ENCODE peak calls at places on chromosomes 16 and 17, in nine cellular contexts. I is neuronal stem cell; Y is fibroblast of lung; P is breast epithelium; A is keratinocyte; U is ascending aorta; F is substantia nigra; O is GM12878; V is CD8-positive, alpha-beta T cell. Z is an unnamed sample.

GRCh38 chr16:68995011-68995504 is 110.4 kb upstream of the HAS3 start:
- DNase-seq in I (no peak), Y (peak; percentile 64), P (peak; percentile 57), A (peak; percentile 91), U (no peak), F (no peak), O (no peak), V (no peak), Z (peak; percentile 89)

GRCh38 chr17:324151-324571 is 28.4 kb downstream of the RPH3AL start:
- DNase-seq in I (no peak), Y (no peak), P (no peak), A (no peak), U (no peak), F (no peak), O (no peak), V (no peak), Z (no peak)

GRCh38 chr17:75047398-75048098 is 523 bp downstream of the KCTD2 start:
- DNase-seq in I (peak; percentile 38), Y (peak; percentile 8), P (peak; percentile 45), A (no peak), U (peak; percentile 69), F (no peak), O (no peak), V (no peak), Z (no peak)

GRCh38 chr16:28596840-28597691 is at the start of gene SULT1A2:
- DNase-seq in I (no peak), Y (peak; percentile 18), P (peak; percentile 44), A (peak; percentile 11), U (no peak), F (no peak), O (no peak), V (no peak), Z (peak; percentile 29)

GRCh38 chr16:9091867-9092281 is 430 bp downstream of the HAPSTR1 start:
- DNase-seq in I (peak; percentile 21), Y (no peak), P (no peak), A (no peak), U (peak; percentile 71), F (peak; percentile 30), O (no peak), V (peak; percentile 32), Z (no peak)

GRCh38 chr17:30323262-30323894 is 10.5 kb downstream of the TMIGD1 start:
- DNase-seq in I (no peak), Y (no peak), P (no peak), A (no peak), U (no peak), F (no peak), O (no peak), V (peak; percentile 48), Z (no peak)

GRCh38 chr16:2858245-2859025 is 465 bp upstream of the PRSS22 start:
- DNase-seq in I (no peak), Y (no peak), P (peak; percentile 92), A (no peak), U (no peak), F (no peak), O (no peak), V (no peak), Z (no peak)

GRCh38 chr17:71921726-71922320 is 199.0 kb upstream of the SOX9 start:
- DNase-seq in I (no peak), Y (peak; percentile 63), P (no peak), A (peak; percentile 56), U (no peak), F (no peak), O (peak; percentile 21), V (no peak), Z (peak; percentile 88)

GRCh38 chr16:2194852-2195315 is 1.5 kb downstream of the CASKIN1 start:
- DNase-seq in I (no peak), Y (peak; percentile 34), P (peak; percentile 56), A (no peak), U (no peak), F (no peak), O (peak; percentile 11), V (peak; percentile 23), Z (peak; percentile 24)

GRCh38 chr17:65542067-65542466 is 19.4 kb downstream of the AXIN2 start:
- DNase-seq in I (no peak), Y (no peak), P (no peak), A (no peak), U (no peak), F (no peak), O (no peak), V (no peak), Z (no peak)

GRCh38 chr16:13036600-13036999 is 135.2 kb downstream of the SHISA9 start:
- DNase-seq in I (peak; percentile 65), Y (peak; percentile 22), P (no peak), A (no peak), U (no peak), F (no peak), O (no peak), V (peak; percentile 1), Z (no peak)

GRCh38 chr17:3935140-3935542 is 18.9 kb upstream of the P2RX1 start:
- DNase-seq in I (peak; percentile 45), Y (peak; percentile 72), P (peak; percentile 38), A (no peak), U (no peak), F (no peak), O (no peak), V (no peak), Z (peak; percentile 31)

GRCh38 chr17:44464037-44464436 is 39.2 kb downstream of the GPATCH8 start:
- DNase-seq in I (no peak), Y (peak; percentile 68), P (no peak), A (no peak), U (no peak), F (no peak), O (no peak), V (no peak), Z (no peak)

GRCh38 chr16:68230176-68230571 is 5.8 kb downstream of the ESRP2 start:
- DNase-seq in I (no peak), Y (no peak), P (no peak), A (no peak), U (peak; percentile 62), F (no peak), O (no peak), V (no peak), Z (no peak)

GRCh38 chr17:7347630-7348477 is 4.1 kb upstream of the KCTD11 start:
- DNase-seq in I (no peak), Y (no peak), P (no peak), A (no peak), U (no peak), F (no peak), O (no peak), V (no peak), Z (no peak)

GRCh38 chr17:68501074-68501473 is 11.2 kb upstream of the PRKAR1A start:
- DNase-seq in I (no peak), Y (no peak), P (no peak), A (no peak), U (no peak), F (no peak), O (no peak), V (no peak), Z (no peak)

GRCh38 chr17:8880466-8880865 is 13.0 kb upstream of the PIK3R6 start:
- DNase-seq in I (no peak), Y (no peak), P (no peak), A (no peak), U (no peak), F (no peak), O (no peak), V (no peak), Z (no peak)
- H3K27ac ChIP-seq in I (no peak overlapping the region), Y (no peak overlapping the region), P (no peak overlapping the region), A (no peak overlapping the region), U (no peak overlapping the region), F (no peak overlapping the region), O (no peak overlapping the region), V (no peak overlapping the region), Z (no peak overlapping the region)

DNA sequence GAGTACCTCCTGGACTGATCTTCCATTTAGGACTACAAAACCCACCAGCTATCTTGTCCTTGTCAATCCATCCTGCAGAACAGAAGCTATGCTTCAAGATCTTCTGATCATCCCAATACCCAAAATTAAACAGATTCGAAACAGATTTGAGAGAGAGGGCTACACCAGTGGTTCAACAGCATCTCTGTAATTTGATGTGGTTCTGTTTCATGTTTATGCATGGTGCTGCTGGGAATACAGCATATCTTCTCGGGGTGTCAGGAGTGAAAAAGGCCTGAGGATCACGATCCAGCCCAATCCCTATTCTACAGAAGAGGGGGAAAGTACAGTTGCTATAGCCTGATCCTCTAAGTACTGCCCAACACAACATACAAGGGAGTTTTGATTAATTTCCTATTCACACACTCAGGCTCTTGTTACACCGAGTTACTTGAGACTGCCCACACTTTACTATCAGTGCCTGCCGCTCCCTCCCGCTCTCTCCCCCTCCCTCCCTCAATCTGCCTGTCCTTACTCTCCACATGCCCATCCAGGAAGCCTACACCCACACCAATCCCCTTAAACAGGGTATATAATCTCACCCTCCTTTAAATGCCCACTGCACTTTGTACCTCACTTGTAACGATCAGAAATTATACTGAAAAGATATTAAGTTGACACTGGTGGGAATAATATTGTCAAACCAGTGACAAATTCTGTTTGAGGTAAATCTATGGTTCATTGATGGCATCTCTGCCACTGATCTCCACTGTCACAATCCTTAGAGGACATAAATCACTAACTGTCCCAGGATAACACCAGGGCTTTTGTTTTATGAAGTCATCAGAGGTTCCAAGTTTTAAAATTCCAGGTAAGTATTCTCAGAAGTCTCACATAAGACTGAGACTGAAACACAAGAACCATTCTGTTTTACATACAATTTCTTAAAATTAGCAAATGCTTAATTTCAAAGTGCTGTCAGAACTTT is 89.3 kb upstream of the PLEKHM1 start:
- DNase-seq in I (no peak), Y (no peak), P (no peak), A (no peak), U (no peak), F (no peak), O (no peak), V (no peak), Z (no peak)
- H3K27ac ChIP-seq in I (no peak overlapping the region), Y (no peak overlapping the region), P (peak overlapping the region; percentile 14), A (peak overlapping the region; percentile 85), U (no peak overlapping the region), F (no peak overlapping the region), O (no peak overlapping the region), V (no peak overlapping the region), Z (peak overlapping the region; percentile 31)

GRCh38 chr17:59723607-59724006 is 16.2 kb downstream of the VMP1 start:
- DNase-seq in I (no peak), Y (no peak), P (no peak), A (no peak), U (no peak), F (no peak), O (no peak), V (no peak), Z (no peak)
- H3K27ac ChIP-seq in I (no peak overlapping the region), Y (no peak overlapping the region), P (peak overlapping the region; percentile 25), A (no peak overlapping the region), U (no peak overlapping the region), F (peak overlapping the region; percentile 53), O (no peak overlapping the region), V (no peak overlapping the region), Z (no peak overlapping the region)

GRCh38 chr16:60204221-60204620 is 1470.1 kb upstream of the GOT2 start:
- DNase-seq in I (no peak), Y (peak; percentile 64), P (no peak), A (no peak), U (no peak), F (no peak), O (no peak), V (no peak), Z (no peak)

GRCh38 chr16:60199154-60199553 is 1465.0 kb upstream of the GOT2 start:
- DNase-seq in I (no peak), Y (no peak), P (no peak), A (no peak), U (no peak), F (no peak), O (no peak), V (no peak), Z (no peak)

GRCh38 chr16:60203525-60204124 is 1469.5 kb upstream of the GOT2 start:
- DNase-seq in I (no peak), Y (peak; percentile 35), P (no peak), A (no peak), U (no peak), F (no peak), O (no peak), V (no peak), Z (no peak)

GRCh38 chr16:60200161-60200560 is 1466.0 kb upstream of the GOT2 start:
- DNase-seq in I (no peak), Y (no peak), P (no peak), A (no peak), U (no peak), F (no peak), O (no peak), V (no peak), Z (no peak)
- H3K27ac ChIP-seq in I (no peak overlapping the region), Y (no peak overlapping the region), P (no peak overlapping the region), A (no peak overlapping the region), U (no peak overlapping the region), F (no peak overlapping the region), O (no peak overlapping the region), V (no peak overlapping the region), Z (no peak overlapping the region)

Z was measured in epithelial cell of prostate.